ENCODE peak calls at places on chromosomes 12 and 14, in nine cellular contexts. One of them, this sample, is unnamed.

GRCh38 chr12:49946497-49946896 is 4.0 kb upstream of the AQP2 start:
- DNase-seq in GM23338: no peak
- DNase-seq in neural progenitor cell: no peak
- DNase-seq in WERI-Rb-1: no peak
- DNase-seq in mammary epithelial cell: no peak
- DNase-seq in tibial nerve: no peak
- DNase-seq in CD4-positive, alpha-beta memory T cell: no peak
- DNase-seq in transverse colon: no peak
- DNase-seq in ascending aorta: no peak
- DNase-seq in this sample: no peak

GRCh38 chr12:52380271-52380694 is 5.2 kb downstream of the KRT84 start:
- DNase-seq in ascending aorta: no peak
- DNase-seq in WERI-Rb-1: peak; percentile 34
- DNase-seq in neural progenitor cell: peak; percentile 59
- DNase-seq in CD4-positive, alpha-beta memory T cell: no peak
- DNase-seq in tibial nerve: no peak
- DNase-seq in GM23338: peak; percentile 54
- DNase-seq in transverse colon: peak; percentile 44
- DNase-seq in mammary epithelial cell: peak; percentile 58
- DNase-seq in this sample: peak; percentile 57

GRCh38 chr14:35855886-35856481 is 29.8 kb downstream of the BRMS1L start:
- DNase-seq in GM23338: no peak
- DNase-seq in tibial nerve: no peak
- DNase-seq in transverse colon: no peak
- DNase-seq in WERI-Rb-1: no peak
- DNase-seq in ascending aorta: no peak
- DNase-seq in CD4-positive, alpha-beta memory T cell: no peak
- DNase-seq in mammary epithelial cell: no peak
- DNase-seq in neural progenitor cell: no peak
- DNase-seq in this sample: no peak

GRCh38 chr12:124847113-124847512 is 16.6 kb downstream of the SCARB1 start:
- DNase-seq in transverse colon: no peak
- DNase-seq in tibial nerve: no peak
- DNase-seq in ascending aorta: no peak
- DNase-seq in WERI-Rb-1: no peak
- DNase-seq in mammary epithelial cell: no peak
- DNase-seq in CD4-positive, alpha-beta memory T cell: no peak
- DNase-seq in GM23338: no peak
- DNase-seq in neural progenitor cell: no peak
- DNase-seq in this sample: no peak

GRCh38 chr12:116529048-116529447 is 30.1 kb upstream of the MAP1LC3B2 start:
- DNase-seq in CD4-positive, alpha-beta memory T cell: no peak
- DNase-seq in ascending aorta: no peak
- DNase-seq in neural progenitor cell: no peak
- DNase-seq in GM23338: no peak
- DNase-seq in transverse colon: no peak
- DNase-seq in mammary epithelial cell: no peak
- DNase-seq in tibial nerve: no peak
- DNase-seq in WERI-Rb-1: no peak
- DNase-seq in this sample: no peak

GRCh38 chr12:68102731-68103130 is 56.8 kb downstream of the IFNG start:
- DNase-seq in ascending aorta: no peak
- DNase-seq in neural progenitor cell: no peak
- DNase-seq in transverse colon: no peak
- DNase-seq in CD4-positive, alpha-beta memory T cell: no peak
- DNase-seq in mammary epithelial cell: no peak
- DNase-seq in WERI-Rb-1: no peak
- DNase-seq in GM23338: no peak
- DNase-seq in tibial nerve: no peak
- DNase-seq in this sample: no peak

GRCh38 chr12:750356-751191 is 1.8 kb upstream of the WNK1 start:
- DNase-seq in CD4-positive, alpha-beta memory T cell: no peak
- DNase-seq in transverse colon: no peak
- DNase-seq in ascending aorta: no peak
- DNase-seq in GM23338: no peak
- DNase-seq in mammary epithelial cell: no peak
- DNase-seq in tibial nerve: no peak
- DNase-seq in WERI-Rb-1: no peak
- DNase-seq in neural progenitor cell: peak; percentile 17
- DNase-seq in this sample: no peak

GRCh38 chr12:650983-651382 is 12.3 kb downstream of the NINJ2 start:
- DNase-seq in CD4-positive, alpha-beta memory T cell: no peak
- DNase-seq in neural progenitor cell: no peak
- DNase-seq in mammary epithelial cell: no peak
- DNase-seq in transverse colon: no peak
- DNase-seq in tibial nerve: no peak
- DNase-seq in ascending aorta: no peak
- DNase-seq in WERI-Rb-1: no peak
- DNase-seq in GM23338: no peak
- DNase-seq in this sample: no peak

GRCh38 chr14:95137164-95137803 is 20.0 kb downstream of the DICER1 start:
- DNase-seq in CD4-positive, alpha-beta memory T cell: no peak
- DNase-seq in neural progenitor cell: no peak
- DNase-seq in WERI-Rb-1: no peak
- DNase-seq in transverse colon: no peak
- DNase-seq in mammary epithelial cell: no peak
- DNase-seq in tibial nerve: no peak
- DNase-seq in GM23338: no peak
- DNase-seq in ascending aorta: no peak
- DNase-seq in this sample: no peak

GRCh38 chr14:31568671-31569070 is 7.5 kb downstream of the NUBPL start:
- DNase-seq in ascending aorta: no peak
- DNase-seq in mammary epithelial cell: no peak
- DNase-seq in neural progenitor cell: no peak
- DNase-seq in WERI-Rb-1: no peak
- DNase-seq in tibial nerve: no peak
- DNase-seq in transverse colon: no peak
- DNase-seq in GM23338: no peak
- DNase-seq in CD4-positive, alpha-beta memory T cell: no peak
- DNase-seq in this sample: no peak

GRCh38 chr12:39905152-39905551 is 200.7 kb downstream of the SLC2A13 start:
- DNase-seq in transverse colon: peak; percentile 38
- DNase-seq in CD4-positive, alpha-beta memory T cell: no peak
- DNase-seq in GM23338: no peak
- DNase-seq in mammary epithelial cell: peak; percentile 61
- DNase-seq in neural progenitor cell: no peak
- DNase-seq in ascending aorta: no peak
- DNase-seq in tibial nerve: peak; percentile 30
- DNase-seq in WERI-Rb-1: no peak
- DNase-seq in this sample: peak; percentile 71

GRCh38 chr14:99777956-99778355 is 15.3 kb upstream of the EML1 start:
- DNase-seq in CD4-positive, alpha-beta memory T cell: no peak
- DNase-seq in GM23338: no peak
- DNase-seq in transverse colon: no peak
- DNase-seq in tibial nerve: no peak
- DNase-seq in mammary epithelial cell: no peak
- DNase-seq in ascending aorta: no peak
- DNase-seq in neural progenitor cell: no peak
- DNase-seq in WERI-Rb-1: no peak
- DNase-seq in this sample: no peak

GRCh38 chr12:47793015-47793681 is 20.1 kb downstream of the SLC48A1 start:
- DNase-seq in tibial nerve: no peak
- DNase-seq in mammary epithelial cell: no peak
- DNase-seq in transverse colon: no peak
- DNase-seq in ascending aorta: no peak
- DNase-seq in GM23338: no peak
- DNase-seq in neural progenitor cell: no peak
- DNase-seq in WERI-Rb-1: no peak
- DNase-seq in CD4-positive, alpha-beta memory T cell: no peak
- DNase-seq in this sample: no peak

GRCh38 chr12:69687390-69687789 is 11.7 kb downstream of the BEST3 start:
- DNase-seq in tibial nerve: no peak
- DNase-seq in WERI-Rb-1: no peak
- DNase-seq in transverse colon: no peak
- DNase-seq in GM23338: no peak
- DNase-seq in ascending aorta: no peak
- DNase-seq in neural progenitor cell: no peak
- DNase-seq in CD4-positive, alpha-beta memory T cell: no peak
- DNase-seq in mammary epithelial cell: no peak
- DNase-seq in this sample: no peak

GRCh38 chr12:32270818-32271710 is 128.3 kb upstream of the FGD4 start:
- DNase-seq in neural progenitor cell: peak; percentile 18
- DNase-seq in CD4-positive, alpha-beta memory T cell: no peak
- DNase-seq in mammary epithelial cell: no peak
- DNase-seq in ascending aorta: no peak
- DNase-seq in WERI-Rb-1: no peak
- DNase-seq in tibial nerve: no peak
- DNase-seq in GM23338: peak; percentile 49
- DNase-seq in transverse colon: no peak
- DNase-seq in this sample: no peak

GRCh38 chr14:30240685-30241084 is 313.0 kb upstream of the PRKD1 start:
- DNase-seq in CD4-positive, alpha-beta memory T cell: peak; percentile 24
- DNase-seq in tibial nerve: no peak
- DNase-seq in ascending aorta: no peak
- DNase-seq in transverse colon: no peak
- DNase-seq in neural progenitor cell: no peak
- DNase-seq in mammary epithelial cell: no peak
- DNase-seq in GM23338: no peak
- DNase-seq in WERI-Rb-1: no peak
- DNase-seq in this sample: no peak

GRCh38 chr12:130436741-130437501 is 99.2 kb downstream of the PIWIL1 start:
- DNase-seq in neural progenitor cell: no peak
- DNase-seq in ascending aorta: no peak
- DNase-seq in GM23338: no peak
- DNase-seq in transverse colon: no peak
- DNase-seq in CD4-positive, alpha-beta memory T cell: no peak
- DNase-seq in WERI-Rb-1: no peak
- DNase-seq in mammary epithelial cell: no peak
- DNase-seq in tibial nerve: no peak
- DNase-seq in this sample: peak; percentile 41

GRCh38 chr14:67998804-67999203 is 179.2 kb downstream of the RAD51B start:
- DNase-seq in neural progenitor cell: no peak
- DNase-seq in WERI-Rb-1: no peak
- DNase-seq in transverse colon: no peak
- DNase-seq in ascending aorta: no peak
- DNase-seq in CD4-positive, alpha-beta memory T cell: no peak
- DNase-seq in GM23338: no peak
- DNase-seq in tibial nerve: no peak
- DNase-seq in mammary epithelial cell: no peak
- DNase-seq in this sample: no peak

GRCh38 chr14:91380116-91380515 is 37.5 kb downstream of the CCDC88C start:
- DNase-seq in tibial nerve: no peak
- DNase-seq in CD4-positive, alpha-beta memory T cell: no peak
- DNase-seq in GM23338: no peak
- DNase-seq in ascending aorta: no peak
- DNase-seq in transverse colon: no peak
- DNase-seq in neural progenitor cell: no peak
- DNase-seq in mammary epithelial cell: no peak
- DNase-seq in WERI-Rb-1: no peak
- DNase-seq in this sample: no peak
- H3K4me3 ChIP-seq in tibial nerve: no peak overlapping the region
- H3K4me3 ChIP-seq in CD4-positive, alpha-beta memory T cell: no peak overlapping the region
- H3K4me3 ChIP-seq in GM23338: no peak overlapping the region
- H3K4me3 ChIP-seq in ascending aorta: no peak overlapping the region
- H3K4me3 ChIP-seq in transverse colon: no peak overlapping the region
- H3K4me3 ChIP-seq in neural progenitor cell: no peak overlapping the region
- H3K4me3 ChIP-seq in mammary epithelial cell: no peak overlapping the region
- H3K4me3 ChIP-seq in WERI-Rb-1: no peak overlapping the region
- H3K4me3 ChIP-seq in this sample: no peak overlapping the region

GRCh38 chr12:4045433-4045760 is 172.2 kb upstream of the PARP11 start:
- DNase-seq in CD4-positive, alpha-beta memory T cell: no peak
- DNase-seq in neural progenitor cell: no peak
- DNase-seq in transverse colon: no peak
- DNase-seq in ascending aorta: no peak
- DNase-seq in WERI-Rb-1: no peak
- DNase-seq in mammary epithelial cell: no peak
- DNase-seq in GM23338: no peak
- DNase-seq in tibial nerve: no peak
- DNase-seq in this sample: no peak

GRCh38 chr12:4044736-4045432 is 171.7 kb upstream of the PARP11 start:
- DNase-seq in ascending aorta: no peak
- DNase-seq in WERI-Rb-1: no peak
- DNase-seq in mammary epithelial cell: no peak
- DNase-seq in CD4-positive, alpha-beta memory T cell: no peak
- DNase-seq in GM23338: no peak
- DNase-seq in neural progenitor cell: peak; percentile 39
- DNase-seq in tibial nerve: no peak
- DNase-seq in transverse colon: no peak
- DNase-seq in this sample: no peak

GRCh38 chr12:4046150-4046845 is 173.1 kb upstream of the PARP11 start:
- DNase-seq in CD4-positive, alpha-beta memory T cell: no peak
- DNase-seq in WERI-Rb-1: no peak
- DNase-seq in transverse colon: peak; percentile 33
- DNase-seq in tibial nerve: no peak
- DNase-seq in GM23338: no peak
- DNase-seq in neural progenitor cell: peak; percentile 61
- DNase-seq in ascending aorta: no peak
- DNase-seq in mammary epithelial cell: no peak
- DNase-seq in this sample: no peak

GRCh38 chr12:4041191-4041885 is 168.1 kb upstream of the PARP11 start:
- DNase-seq in mammary epithelial cell: peak; percentile 71
- DNase-seq in GM23338: no peak
- DNase-seq in transverse colon: peak; percentile 31
- DNase-seq in WERI-Rb-1: no peak
- DNase-seq in ascending aorta: no peak
- DNase-seq in tibial nerve: no peak
- DNase-seq in neural progenitor cell: no peak
- DNase-seq in CD4-positive, alpha-beta memory T cell: no peak
- DNase-seq in this sample: no peak

DNA sequence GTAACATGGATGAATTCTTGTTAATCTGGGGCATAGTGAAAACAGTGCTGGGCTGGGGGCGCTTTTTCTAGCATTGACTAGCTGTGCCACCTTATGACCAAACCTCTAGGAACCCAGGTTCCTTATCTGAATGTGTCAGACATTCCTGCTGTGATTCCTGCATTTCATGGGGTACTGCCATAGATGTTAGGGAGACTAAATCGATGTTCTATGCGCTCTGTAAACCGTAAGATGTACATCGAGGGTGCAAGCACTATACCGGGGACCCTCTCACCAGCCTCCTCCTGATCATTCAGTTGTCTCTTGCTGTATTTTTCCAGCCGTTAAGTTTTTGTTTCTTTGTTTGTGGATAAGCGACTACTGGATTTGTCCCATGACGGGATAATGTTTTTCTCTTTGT is 170.9 kb upstream of the PARP11 start:
- DNase-seq in transverse colon: no peak
- DNase-seq in ascending aorta: no peak
- DNase-seq in mammary epithelial cell: no peak
- DNase-seq in tibial nerve: no peak
- DNase-seq in GM23338: no peak
- DNase-seq in neural progenitor cell: no peak
- DNase-seq in CD4-positive, alpha-beta memory T cell: no peak
- DNase-seq in WERI-Rb-1: no peak
- DNase-seq in this sample: no peak
- H3K27me3 ChIP-seq in transverse colon: no peaks in the 10 kb centered on the region
- H3K27me3 ChIP-seq in ascending aorta: no peaks in the 10 kb centered on the region
- H3K27me3 ChIP-seq in mammary epithelial cell: no peaks in the 10 kb centered on the region
- H3K27me3 ChIP-seq in tibial nerve: no peaks in the 10 kb centered on the region
- H3K27me3 ChIP-seq in GM23338: no peaks in the 10 kb centered on the region
- H3K27me3 ChIP-seq in neural progenitor cell: no peaks in the 10 kb centered on the region
- H3K27me3 ChIP-seq in CD4-positive, alpha-beta memory T cell: no peaks in the 10 kb centered on the region
- H3K27me3 ChIP-seq in WERI-Rb-1: peaks cover 37% of the 10 kb centered on the region
- H3K27me3 ChIP-seq in this sample: no peaks in the 10 kb centered on the region

GRCh38 chr14:71361335-71361734 is 454.1 kb downstream of the PCNX1 start:
- DNase-seq in WERI-Rb-1: no peak
- DNase-seq in tibial nerve: no peak
- DNase-seq in CD4-positive, alpha-beta memory T cell: no peak
- DNase-seq in transverse colon: no peak
- DNase-seq in mammary epithelial cell: peak; percentile 37
- DNase-seq in neural progenitor cell: no peak
- DNase-seq in ascending aorta: no peak
- DNase-seq in GM23338: no peak
- DNase-seq in this sample: no peak
- H3K4me3 ChIP-seq in WERI-Rb-1: no peak overlapping the region
- H3K4me3 ChIP-seq in tibial nerve: no peak overlapping the region
- H3K4me3 ChIP-seq in CD4-positive, alpha-beta memory T cell: no peak overlapping the region
- H3K4me3 ChIP-seq in transverse colon: no peak overlapping the region
- H3K4me3 ChIP-seq in mammary epithelial cell: no peak overlapping the region
- H3K4me3 ChIP-seq in neural progenitor cell: no peak overlapping the region
- H3K4me3 ChIP-seq in ascending aorta: no peak overlapping the region
- H3K4me3 ChIP-seq in GM23338: no peak overlapping the region
- H3K4me3 ChIP-seq in this sample: no peak overlapping the region

GRCh38 chr12:132603240-132604107 is 6.9 kb downstream of the LRCOL1 start:
- DNase-seq in CD4-positive, alpha-beta memory T cell: no peak
- DNase-seq in ascending aorta: no peak
- DNase-seq in mammary epithelial cell: no peak
- DNase-seq in WERI-Rb-1: no peak
- DNase-seq in GM23338: no peak
- DNase-seq in tibial nerve: no peak
- DNase-seq in neural progenitor cell: no peak
- DNase-seq in transverse colon: no peak
- DNase-seq in this sample: no peak
- H3K27me3 ChIP-seq in CD4-positive, alpha-beta memory T cell: peaks cover 5% of the 10 kb centered on the region
- H3K27me3 ChIP-seq in ascending aorta: no peaks in the 10 kb centered on the region
- H3K27me3 ChIP-seq in mammary epithelial cell: peaks cover 25% of the 10 kb centered on the region
- H3K27me3 ChIP-seq in WERI-Rb-1: no peaks in the 10 kb centered on the region
- H3K27me3 ChIP-seq in GM23338: peaks cover 71% of the 10 kb centered on the region
- H3K27me3 ChIP-seq in tibial nerve: no peaks in the 10 kb centered on the region
- H3K27me3 ChIP-seq in neural progenitor cell: peaks cover 99% of the 10 kb centered on the region
- H3K27me3 ChIP-seq in transverse colon: peaks cover 62% of the 10 kb centered on the region
- H3K27me3 ChIP-seq in this sample: peaks cover 49% of the 10 kb centered on the region

This sample was measured in breast epithelium.